ENCODE peak calls at places on chromosomes 11 and 22, in six cellular contexts. H, C, T, Z, M and R are unnamed samples.
A peak's percentile ranks its signal among the peaks of the same experiment; 100 is the strongest.

GRCh38 chr11:11584446-11584810 is 37.4 kb downstream of the GALNT18 start:
- DNase-seq in M (peak; percentile 87), H (peak; percentile 97), T (peak; percentile 70), C (peak; percentile 69), Z (peak; percentile 37), R (peak; percentile 74)

GRCh38 chr11:88482871-88483301 is 145.3 kb upstream of the CTSC start:
- DNase-seq in Z (peak; percentile 10), C (no peak), M (peak; percentile 16), T (peak; percentile 77), H (peak; percentile 65), R (no peak)

GRCh38 chr11:64299847-64300648 is at the start of gene CATSPERZ:
- DNase-seq in C (no peak), M (no peak), H (no peak), T (no peak), Z (no peak), R (no peak)

GRCh38 chr11:69637956-69638871 is 2.7 kb upstream of the CCND1 start:
- DNase-seq in M (no peak), H (peak; percentile 65), C (peak; percentile 73), Z (peak; percentile 80), T (peak; percentile 77), R (peak; percentile 39)

GRCh38 chr11:13939952-13940610 is 22.4 kb upstream of the SPON1 start:
- DNase-seq in C (no peak), Z (no peak), H (no peak), M (no peak), T (no peak), R (no peak)

GRCh38 chr11:30344085-30344484 is 21.2 kb downstream of the ARL14EP start:
- DNase-seq in C (no peak), T (no peak), Z (no peak), M (no peak), H (no peak), R (no peak)

GRCh38 chr22:30290679-30291333 is 1.5 kb upstream of the CASTOR1 start:
- DNase-seq in Z (peak; percentile 51), C (peak; percentile 91), T (peak; percentile 90), M (no peak), H (peak; percentile 48), R (no peak)

GRCh38 chr11:44286268-44286880 is 23.6 kb downstream of the ALX4 start:
- DNase-seq in C (no peak), M (no peak), T (peak; percentile 73), H (peak; percentile 44), Z (peak; percentile 70), R (no peak)

GRCh38 chr22:30821381-30821780 is 126.7 kb downstream of the OSBP2 start:
- DNase-seq in M (no peak), Z (no peak), C (peak; percentile 8), H (no peak), T (no peak), R (no peak)

GRCh38 chr11:44530413-44531115 is 34.9 kb upstream of the CD82 start:
- DNase-seq in H (peak; percentile 19), T (peak; percentile 59), Z (no peak), C (no peak), M (no peak), R (peak; percentile 27)

DNA sequence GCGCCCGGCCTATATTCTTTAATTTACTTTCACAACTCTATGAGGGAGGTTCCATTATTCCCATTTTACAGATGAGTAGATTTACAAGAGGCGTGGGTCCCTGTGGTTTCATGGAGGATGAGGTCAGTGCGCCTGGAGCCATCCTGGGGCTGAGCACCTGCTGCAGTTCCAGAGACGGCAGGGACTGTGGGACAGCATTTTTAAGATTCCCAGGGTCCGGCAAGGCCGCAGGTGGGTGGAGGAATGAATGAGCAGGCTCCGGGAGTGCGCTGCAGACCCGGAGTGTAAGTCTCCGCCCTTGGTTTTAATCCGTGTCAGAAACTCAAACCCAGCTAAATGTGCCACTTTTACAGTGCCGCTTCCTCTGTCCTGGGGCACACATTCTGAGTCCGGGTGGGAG is 4.1 kb upstream of the CHRM1 start:
- DNase-seq in C (no peak), H (no peak), T (no peak), M (no peak), Z (no peak), R (no peak)
- H3K4me3 ChIP-seq in C (peak overlapping the region; percentile 62), H (no peak overlapping the region), T (no peak overlapping the region), M (no peak overlapping the region), Z (no peak overlapping the region), R (no peak overlapping the region)

DNA sequence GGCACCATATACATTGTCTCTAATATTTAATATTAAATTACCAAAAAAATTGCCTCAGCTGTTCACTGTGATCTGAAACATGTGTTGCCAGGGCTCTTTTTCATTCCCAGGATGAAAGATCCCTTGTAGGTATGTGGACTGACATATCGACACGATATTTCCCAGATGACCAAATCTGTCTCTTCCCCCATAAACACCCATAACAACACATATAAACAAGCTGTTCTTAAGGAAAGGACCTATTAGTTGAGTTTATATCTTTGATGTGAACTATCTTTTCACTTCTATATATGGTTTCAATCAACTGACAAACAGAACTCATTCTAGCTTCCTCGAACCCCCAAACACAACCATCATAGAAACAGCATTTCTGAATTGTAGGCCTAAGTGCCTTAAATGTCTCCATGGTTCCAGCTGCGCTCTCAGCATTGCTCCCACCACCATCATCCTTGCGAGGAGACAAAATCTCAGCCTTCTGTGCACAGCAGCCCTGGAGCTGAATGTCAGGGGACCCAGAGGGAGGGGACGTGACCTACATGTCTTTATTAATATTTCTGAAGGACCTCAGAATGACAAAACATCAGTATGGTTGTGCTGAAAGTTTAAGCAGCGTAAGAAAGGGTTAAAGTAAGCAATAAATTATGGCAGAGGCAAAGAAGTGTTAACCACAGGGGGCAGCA is 67.0 kb downstream of the ETS1 start:
- DNase-seq in Z (peak; percentile 47), C (no peak), H (no peak), M (no peak), T (peak; percentile 54), R (no peak)
- H3K4me3 ChIP-seq in Z (peak overlapping the region; percentile 89), C (peak overlapping the region; percentile 82), H (peak overlapping the region; percentile 99), M (peak overlapping the region; percentile 86), T (peak overlapping the region; percentile 85), R (peak overlapping the region; percentile 96)

DNA sequence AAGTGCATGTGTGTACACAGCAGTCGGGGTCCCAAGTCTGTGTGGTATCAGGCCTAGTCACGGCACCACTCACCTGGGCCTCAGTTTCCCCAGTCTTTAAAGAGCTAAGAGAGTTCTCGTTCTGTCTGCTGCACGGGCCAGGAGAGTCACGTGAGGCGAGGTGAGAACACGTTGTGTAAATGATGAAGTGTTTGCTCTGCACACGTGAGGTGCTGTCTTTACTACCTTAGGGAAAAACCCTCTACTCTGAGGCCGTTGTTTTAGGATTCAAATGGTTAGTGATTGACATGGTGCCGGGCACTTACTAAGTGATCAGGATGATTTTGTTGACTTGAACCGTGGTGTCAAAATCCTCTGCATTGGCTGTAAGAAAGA is 86.5 kb upstream of the PPARA start:
- DNase-seq in Z (no peak), T (peak; percentile 28), M (no peak), H (no peak), C (peak; percentile 26), R (no peak)
- H3K4me3 ChIP-seq in Z (peak overlapping the region; percentile 85), T (no peak overlapping the region), M (no peak overlapping the region), H (no peak overlapping the region), C (peak overlapping the region; percentile 54), R (no peak overlapping the region)

GRCh38 chr11:12810497-12810896 is 136.3 kb downstream of the TEAD1 start:
- DNase-seq in M (no peak), T (peak; percentile 70), Z (no peak), C (no peak), H (peak; percentile 64), R (no peak)
- H3K4me3 ChIP-seq in M (no peak overlapping the region), T (no peak overlapping the region), Z (no peak overlapping the region), C (no peak overlapping the region), H (no peak overlapping the region), R (no peak overlapping the region)

DNA sequence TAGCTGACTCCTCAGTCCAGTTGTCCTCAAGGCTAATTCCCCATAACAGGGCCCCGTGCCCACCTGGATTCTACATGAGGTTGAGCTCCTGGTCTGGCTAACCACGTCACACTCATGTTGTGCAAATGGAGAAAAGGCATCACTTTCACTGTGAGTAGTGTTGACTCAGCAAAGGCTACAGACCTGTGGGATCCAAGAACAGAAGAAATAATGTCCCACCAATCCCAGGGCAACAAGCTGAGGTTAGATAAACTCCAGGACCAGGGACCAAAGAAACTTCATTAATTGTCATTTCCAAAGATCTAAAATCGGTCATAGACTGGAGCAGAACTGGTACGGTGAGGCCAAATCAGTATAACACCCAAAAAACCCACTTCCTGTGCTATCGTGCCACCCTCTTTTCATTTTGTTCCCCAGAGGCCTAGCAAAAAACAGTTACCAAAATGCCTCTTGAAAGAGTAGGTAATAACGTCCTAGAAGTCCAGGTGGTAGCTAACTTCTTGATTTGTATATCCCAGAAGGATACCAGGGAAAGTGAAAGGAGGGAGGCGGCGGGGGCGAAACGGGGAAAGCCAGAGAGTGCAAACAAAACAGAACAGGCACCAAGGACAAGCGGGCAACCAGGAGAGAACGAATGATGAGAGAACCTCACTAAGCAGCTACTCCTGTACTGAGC is 1.4 kb downstream of the PCSK7 start:
- DNase-seq in C (peak; percentile 45), Z (no peak), H (peak; percentile 51), M (no peak), T (peak; percentile 50), R (no peak)
- H3K4me3 ChIP-seq in C (peak overlapping the region; percentile 89), Z (peak overlapping the region; percentile 99), H (no peak overlapping the region), M (peak overlapping the region; percentile 96), T (peak overlapping the region; percentile 94), R (peak overlapping the region; percentile 85)

GRCh38 chr11:6402061-6402470 is 11.8 kb downstream of the SMPD1 start:
- DNase-seq in T (no peak), C (no peak), Z (no peak), M (no peak), H (no peak), R (no peak)
- H3K4me3 ChIP-seq in T (no peak overlapping the region), C (no peak overlapping the region), Z (no peak overlapping the region), M (no peak overlapping the region), H (no peak overlapping the region), R (no peak overlapping the region)

DNA sequence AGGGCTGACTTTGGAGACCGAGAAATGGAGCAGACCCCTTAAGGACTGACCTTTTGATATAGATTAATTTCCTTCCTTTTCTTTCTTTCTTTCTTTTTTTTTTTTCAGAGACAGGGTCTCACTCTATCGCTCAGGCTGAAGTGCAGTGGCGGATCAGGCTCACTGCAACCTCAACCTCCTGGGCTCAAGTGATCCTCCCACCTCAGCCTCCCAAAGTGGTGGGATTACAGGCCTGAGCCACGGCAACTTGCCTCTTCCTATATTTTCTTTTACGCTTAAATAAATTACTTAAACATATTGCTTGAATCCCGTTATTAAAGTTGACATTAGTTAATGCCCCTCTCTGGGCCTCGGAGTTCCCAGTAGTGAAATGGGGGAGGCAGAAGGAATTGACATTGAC is 350 bp upstream of the KCTD14 start:
- DNase-seq in Z (no peak), C (no peak), M (no peak), T (no peak), H (no peak), R (no peak)
- H3K4me3 ChIP-seq in Z (peak overlapping the region; percentile 75), C (peak overlapping the region; percentile 74), M (peak overlapping the region; percentile 58), T (peak overlapping the region; percentile 44), H (no peak overlapping the region), R (peak overlapping the region; percentile 42)

GRCh38 chr11:75305993-75306392 is 45.5 kb downstream of the ARRB1 start:
- DNase-seq in M (no peak), Z (no peak), C (no peak), H (no peak), T (no peak), R (no peak)
- H3K4me3 ChIP-seq in M (no peak overlapping the region), Z (no peak overlapping the region), C (peak overlapping the region; percentile 25), H (no peak overlapping the region), T (no peak overlapping the region), R (no peak overlapping the region)